ENCODE peak calls at places on chromosomes 5 and 9, in nine cellular contexts. E is CD4-positive, alpha-beta T cell; F is Caco-2; Q is GM06990; B is cardiac muscle cell; H is PC-9; J is cardiac fibroblast; N is HCT116; M is CD8-positive, alpha-beta T cell. D is an unnamed sample.

GRCh38 chr5:74201334-74202081 is 439.0 kb downstream of the ENC1 start:
- DNase-seq in E (no peak), F (no peak), Q (peak), B (peak), H (peak), J (peak), N (no peak), M (no peak), D (peak)

GRCh38 chr9:23073136-23073535 is 626.5 kb downstream of the DMRTA1 start:
- DNase-seq in E (no peak), F (no peak), Q (no peak), B (no peak), H (no peak), J (peak), N (no peak), M (no peak), D (peak)

GRCh38 chr5:73605223-73606087 is 20.5 kb upstream of the ARHGEF28 start:
- DNase-seq in E (no peak), F (no peak), Q (no peak), B (no peak), H (peak), J (peak), N (no peak), M (no peak), D (peak)

GRCh38 chr9:85703398-85703797 is 38.4 kb downstream of the AGTPBP1 start:
- DNase-seq in E (no peak), F (no peak), Q (no peak), B (no peak), H (no peak), J (peak), N (no peak), M (no peak), D (no peak)

GRCh38 chr5:11452854-11453253 is 451.4 kb downstream of the CTNND2 start:
- DNase-seq in E (no peak), F (no peak), Q (no peak), B (no peak), H (no peak), J (no peak), N (no peak), M (no peak), D (no peak)

GRCh38 chr5:13331585-13331984 is 612.9 kb downstream of the DNAH5 start:
- DNase-seq in E (no peak), F (no peak), Q (no peak), B (no peak), H (no peak), J (no peak), N (no peak), M (no peak), D (no peak)

GRCh38 chr5:150485770-150486401 is 22.0 kb upstream of the NDST1 start:
- DNase-seq in E (peak), F (peak), Q (peak), B (peak), H (peak), J (no peak), N (no peak), M (peak), D (peak)

GRCh38 chr5:82388186-82388585 is 110.0 kb upstream of the RPS23 start:
- DNase-seq in E (no peak), F (no peak), Q (no peak), B (peak), H (no peak), J (peak), N (no peak), M (no peak), D (no peak)

GRCh38 chr5:116046823-116047222 is 14.6 kb downstream of the ARL14EPL start:
- DNase-seq in E (no peak), F (no peak), Q (no peak), B (no peak), H (no peak), J (no peak), N (no peak), M (no peak), D (no peak)

GRCh38 chr9:93186151-93186715 is 2.3 kb downstream of the WNK2 start:
- DNase-seq in E (no peak), F (no peak), Q (no peak), B (no peak), H (no peak), J (no peak), N (no peak), M (no peak), D (no peak)

GRCh38 chr9:3118081-3118480 is 274.2 kb upstream of the PUM3 start:
- DNase-seq in E (no peak), F (no peak), Q (no peak), B (no peak), H (no peak), J (no peak), N (no peak), M (no peak), D (no peak)

GRCh38 chr5:159990506-159990905 is 18.4 kb upstream of the TTC1 start:
- DNase-seq in E (no peak), F (no peak), Q (no peak), B (peak), H (no peak), J (peak), N (no peak), M (no peak), D (no peak)

GRCh38 chr9:119337566-119337965 is 31.7 kb downstream of the BRINP1 start:
- DNase-seq in E (no peak), F (no peak), Q (no peak), B (no peak), H (no peak), J (no peak), N (no peak), M (no peak), D (no peak)

GRCh38 chr5:56172225-56172624 is 60.9 kb downstream of the ANKRD55 start:
- DNase-seq in E (no peak), F (no peak), Q (no peak), B (peak), H (no peak), J (peak), N (no peak), M (no peak), D (peak)

GRCh38 chr5:37665889-37666288 is 174.0 kb downstream of the GDNF start:
- DNase-seq in E (no peak), F (no peak), Q (no peak), B (peak), H (no peak), J (no peak), N (peak), M (no peak), D (peak)

GRCh38 chr5:135826994-135827671 is 7.3 kb upstream of the SLC25A48 start:
- DNase-seq in E (no peak), F (no peak), Q (no peak), B (no peak), H (no peak), J (no peak), N (no peak), M (no peak), D (no peak)

GRCh38 chr5:76838481-76839261 is 11.1 kb upstream of the S100Z start:
- DNase-seq in E (no peak), F (peak), Q (no peak), B (no peak), H (peak), J (peak), N (peak), M (no peak), D (peak)

GRCh38 chr5:163571755-163572154 is 66.3 kb downstream of the MAT2B start:
- DNase-seq in E (no peak), F (no peak), Q (no peak), B (peak), H (peak), J (peak), N (no peak), M (no peak), D (no peak)

GRCh38 chr5:82150562-82150961 is 127.6 kb downstream of the RPS23 start:
- DNase-seq in E (no peak), F (no peak), Q (no peak), B (no peak), H (no peak), J (no peak), N (no peak), M (no peak), D (no peak)

GRCh38 chr5:103667068-103667467 is 104.5 kb upstream of the NUDT12 start:
- DNase-seq in E (no peak), F (no peak), Q (no peak), B (peak), H (no peak), J (peak), N (no peak), M (no peak), D (peak)

GRCh38 chr5:161283296-161283695 is 263.2 kb downstream of the GABRB2 start:
- DNase-seq in E (no peak), F (no peak), Q (no peak), B (no peak), H (no peak), J (no peak), N (no peak), M (no peak), D (no peak)

GRCh38 chr5:160175438-160176218 is 53.7 kb upstream of the FABP6 start:
- DNase-seq in E (no peak), F (no peak), Q (no peak), B (peak), H (no peak), J (peak), N (no peak), M (no peak), D (no peak)

GRCh38 chr9:100856238-100856637 is 172.3 kb upstream of the PLPPR1 start:
- DNase-seq in E (no peak), F (no peak), Q (no peak), B (no peak), H (no peak), J (no peak), N (no peak), M (no peak), D (peak)

GRCh38 chr5:94385767-94386166 is 232.6 kb downstream of the KIAA0825 start:
- DNase-seq in E (no peak), F (no peak), Q (no peak), B (no peak), H (no peak), J (no peak), N (no peak), M (no peak), D (no peak)

GRCh38 chr5:91495699-91496098 is 112.6 kb upstream of the ARRDC3 start:
- DNase-seq in E (no peak), F (no peak), Q (no peak), B (no peak), H (no peak), J (no peak), N (no peak), M (no peak), D (no peak)

GRCh38 chr9:19408316-19408692 is 505 bp upstream of the ACER2 start:
- DNase-seq in E (no peak), F (no peak), Q (no peak), B (no peak), H (no peak), J (no peak), N (no peak), M (no peak), D (no peak)

GRCh38 chr9:4640027-4640426 is 22.1 kb upstream of the PLPP6 start:
- DNase-seq in E (peak), F (no peak), Q (no peak), B (peak), H (peak), J (peak), N (peak), M (peak), D (peak)

GRCh38 chr5:3729631-3730030 is 134.0 kb downstream of the IRX1 start:
- DNase-seq in E (no peak), F (no peak), Q (no peak), B (no peak), H (no peak), J (no peak), N (no peak), M (no peak), D (no peak)

GRCh38 chr5:133892306-133892705 is 76.1 kb downstream of the C5orf15 start:
- DNase-seq in E (no peak), F (peak), Q (no peak), B (no peak), H (no peak), J (no peak), N (no peak), M (no peak), D (no peak)

GRCh38 chr5:125409496-125410351 is 663.3 kb upstream of the ZNF608 start:
- DNase-seq in E (no peak), F (no peak), Q (no peak), B (no peak), H (no peak), J (peak), N (no peak), M (no peak), D (peak)

GRCh38 chr9:122318284-122318683 is 52.5 kb upstream of the PTGS1 start:
- DNase-seq in E (no peak), F (no peak), Q (no peak), B (no peak), H (no peak), J (no peak), N (no peak), M (no peak), D (no peak)

GRCh38 chr9:128192601-128193371 is 1.4 kb upstream of the CIZ1 start:
- DNase-seq in E (peak), F (peak), Q (peak), B (peak), H (peak), J (peak), N (peak), M (no peak), D (peak)
- TF ChIP-seq CTCF in E (peak), F (no peak), Q (no peak), B (peak), H (no peak), J (no peak), N (no peak), M (peak), D (peak)

DNA sequence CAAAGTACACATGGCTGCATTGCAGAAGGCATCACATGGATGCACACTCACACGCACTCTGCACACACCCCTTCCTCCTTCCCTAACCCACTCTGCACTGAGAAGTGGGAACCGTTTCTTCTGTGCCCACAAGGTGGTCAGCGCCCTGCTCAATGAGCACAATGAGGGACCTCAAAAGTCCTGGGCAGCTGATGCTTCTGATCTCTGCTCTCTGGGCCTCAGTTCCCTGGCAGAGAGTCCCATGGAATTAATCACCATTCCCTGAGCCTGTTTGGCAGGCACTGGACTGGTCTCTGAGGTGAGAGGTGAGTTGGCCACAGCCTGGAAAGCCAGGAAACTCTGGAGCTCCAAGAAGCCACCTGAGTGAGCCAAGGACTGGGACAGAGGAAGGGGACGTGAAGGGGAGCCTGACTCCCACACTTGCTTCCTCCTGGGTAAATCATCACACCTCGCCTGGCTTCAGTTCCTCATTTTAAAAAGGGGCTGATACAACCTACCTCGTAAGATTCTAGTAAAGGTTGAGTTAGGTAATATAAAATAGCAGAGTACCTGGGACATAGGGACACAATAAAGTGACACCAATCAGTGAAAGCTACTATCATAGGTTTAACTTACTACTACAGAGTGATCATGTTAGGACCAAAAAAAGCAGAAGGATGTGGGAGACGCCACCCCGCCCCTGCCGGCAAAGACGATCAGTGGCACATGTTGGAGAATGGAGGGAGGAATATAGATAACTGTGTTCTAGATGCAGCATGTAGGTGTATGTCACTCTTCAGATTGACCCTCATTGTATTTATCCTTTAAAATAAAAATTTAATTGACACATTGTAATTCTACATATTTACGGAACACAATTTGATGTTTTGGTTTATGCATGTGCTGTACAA is 21.1 kb upstream of the IGFBPL1 start:
- DNase-seq in E (no peak), F (no peak), Q (no peak), B (no peak), H (no peak), J (no peak), N (no peak), M (no peak), D (no peak)
- TF ChIP-seq CTCF in E (no peak), F (no peak), Q (no peak), B (no peak), H (no peak), J (no peak), N (no peak), M (no peak), D (no peak)

GRCh38 chr5:132677191-132677590 is 3.4 kb downstream of the IL4 start:
- DNase-seq in E (no peak), F (peak), Q (no peak), B (peak), H (peak), J (peak), N (peak), M (no peak), D (peak)
- TF ChIP-seq CTCF in E (no peak), F (peak), Q (no peak), B (peak), H (peak), J (peak), N (peak), M (no peak), D (no peak)

GRCh38 chr5:38755171-38755570 is 90.6 kb upstream of the OSMR start:
- DNase-seq in E (no peak), F (no peak), Q (no peak), B (peak), H (no peak), J (peak), N (no peak), M (no peak), D (no peak)
- TF ChIP-seq CTCF in E (no peak), F (no peak), Q (no peak), B (no peak), H (no peak), J (no peak), N (no peak), M (no peak), D (no peak)

GRCh38 chr9:90903731-90904422 is 102.3 kb downstream of the SYK start:
- DNase-seq in E (no peak), F (no peak), Q (no peak), B (no peak), H (no peak), J (no peak), N (no peak), M (no peak), D (no peak)

GRCh38 chr9:90898229-90898628 is 96.6 kb downstream of the SYK start:
- DNase-seq in E (no peak), F (no peak), Q (no peak), B (peak), H (no peak), J (peak), N (no peak), M (no peak), D (no peak)

GRCh38 chr9:90899287-90899686 is 97.7 kb downstream of the SYK start:
- DNase-seq in E (no peak), F (no peak), Q (no peak), B (no peak), H (no peak), J (no peak), N (no peak), M (no peak), D (no peak)

GRCh38 chr9:90901933-90902332 is 100.3 kb downstream of the SYK start:
- DNase-seq in E (no peak), F (no peak), Q (no peak), B (no peak), H (no peak), J (no peak), N (no peak), M (no peak), D (no peak)

DNA sequence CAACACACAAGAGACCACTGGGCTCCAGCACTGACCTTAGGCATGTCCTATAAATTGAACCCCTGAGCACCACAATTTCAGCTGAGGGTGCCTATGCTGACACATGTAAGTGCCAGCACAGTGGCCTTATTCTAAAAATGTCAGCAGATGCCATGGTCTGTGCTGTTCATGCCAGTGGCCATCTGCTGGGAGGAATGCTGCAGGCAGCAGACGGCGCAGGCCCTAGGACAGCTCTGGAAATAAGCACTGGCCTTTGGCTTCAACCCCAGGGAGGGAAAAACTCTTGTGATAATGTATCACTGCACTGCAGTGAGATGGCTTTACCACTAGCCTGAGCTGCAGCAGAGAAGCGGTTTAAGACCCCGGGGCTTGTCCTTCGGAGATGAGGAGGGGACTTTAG is 98.5 kb downstream of the SYK start:
- DNase-seq in E (no peak), F (no peak), Q (no peak), B (peak), H (no peak), J (no peak), N (no peak), M (no peak), D (no peak)
- TF ChIP-seq CTCF in E (no peak), F (no peak), Q (no peak), B (peak), H (no peak), J (peak), N (no peak), M (no peak), D (no peak)

GRCh38 chr9:84668204-84669007 is 1.1 kb upstream of the NTRK2 start:
- DNase-seq in E (no peak), F (no peak), Q (peak), B (peak), H (peak), J (peak), N (peak), M (no peak), D (peak)
- TF ChIP-seq CTCF in E (no peak), F (peak), Q (peak), B (peak), H (no peak), J (peak), N (peak), M (no peak), D (peak)

DNA sequence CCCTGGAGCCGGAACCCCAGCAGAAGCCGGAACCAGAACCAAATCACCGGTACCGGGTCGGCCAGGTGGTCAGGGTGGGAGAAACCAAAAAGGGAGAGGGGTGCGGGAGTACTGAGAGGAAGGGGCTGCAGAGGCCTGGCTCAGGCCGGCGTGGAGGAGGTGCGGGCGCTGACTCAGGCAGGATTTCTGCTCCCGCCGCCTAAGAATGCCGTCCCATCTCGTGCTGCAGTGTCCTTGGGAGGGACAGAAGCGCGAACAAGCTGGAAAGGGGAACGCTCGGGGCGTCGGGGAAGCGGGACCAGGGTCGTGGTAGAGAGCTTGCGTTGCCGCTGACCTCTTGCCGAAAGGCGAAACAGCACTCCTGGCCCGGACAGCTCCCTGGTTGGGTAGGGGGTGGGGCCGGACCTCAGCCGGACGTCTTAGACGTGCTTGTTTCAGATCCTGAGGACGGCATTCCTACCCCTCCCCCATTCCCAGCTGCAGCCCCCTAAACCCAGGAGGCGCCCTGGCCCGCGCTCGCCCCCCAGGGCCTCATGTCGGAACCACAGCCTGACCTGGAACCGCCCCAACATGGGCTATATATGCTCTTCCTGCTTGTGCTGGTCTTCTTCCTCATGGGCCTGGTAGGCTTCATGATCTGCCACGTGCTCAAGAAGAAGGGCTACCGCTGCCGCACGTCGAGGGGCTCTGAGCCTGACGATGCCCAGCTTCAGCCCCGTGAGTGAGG is 1.1 kb downstream of the RELL2 start:
- DNase-seq in E (peak), F (peak), Q (peak), B (peak), H (peak), J (peak), N (no peak), M (peak), D (peak)
- TF ChIP-seq CTCF in E (peak), F (peak), Q (peak), B (peak), H (no peak), J (peak), N (no peak), M (peak), D (peak)

GRCh38 chr5:90474235-90475107 is at the start of the genes MBLAC2 and POLR3G:
- DNase-seq in E (peak), F (peak), Q (peak), B (peak), H (peak), J (peak), N (peak), M (peak), D (peak)
- TF ChIP-seq CTCF in E (peak), F (peak), Q (peak), B (peak), H (peak), J (peak), N (no peak), M (peak), D (peak)

GRCh38 chr9:75941577-75942311 is 51.3 kb downstream of the PCSK5 start:
- DNase-seq in E (no peak), F (no peak), Q (no peak), B (no peak), H (no peak), J (no peak), N (no peak), M (no peak), D (no peak)
- TF ChIP-seq CTCF in E (no peak), F (no peak), Q (no peak), B (no peak), H (no peak), J (no peak), N (no peak), M (no peak), D (no peak)

D was measured in endothelial cell of umbilical vein.